ENCODE peak calls at places on chromosomes 7 and 10, in five cellular contexts. S is memory B cell; P is fibroblast of the conjunctiva; V is left lung; I is activated naive CD4-positive, alpha-beta T cell treated with anti-CD3 and anti-CD28 coated beads for 36 hours. L is an unnamed sample.

GRCh38 chr7:3461923-3462322 is 160.9 kb downstream of the SDK1 start:
- DNase-seq in P (no peak), S (no peak), V (no peak), I (peak), L (no peak)

GRCh38 chr10:123100030-123100762 is 35.6 kb upstream of the HMX3 start:
- DNase-seq in P (no peak), I (no peak), S (no peak), V (no peak), L (no peak)

GRCh38 chr10:62054408-62054807 is 152.9 kb downstream of the ARID5B start:
- DNase-seq in V (no peak), P (no peak), I (peak), S (no peak), L (no peak)

GRCh38 chr10:24951201-24952145 is 933 bp downstream of the PRTFDC1 start:
- DNase-seq in I (peak), V (no peak), S (no peak), P (no peak), L (peak)

GRCh38 chr7:151431281-151431767 is 8.6 kb downstream of the CRYGN start:
- DNase-seq in I (no peak), P (no peak), V (peak), S (no peak), L (no peak)

GRCh38 chr10:27383595-27384542 is 120.2 kb upstream of the RAB18 start:
- DNase-seq in I (no peak), P (no peak), S (no peak), V (no peak), L (peak)

GRCh38 chr7:37786741-37787569 is 61.4 kb upstream of the NME8 start:
- DNase-seq in V (no peak), S (no peak), P (no peak), I (no peak), L (no peak)

GRCh38 chr10:3652886-3653285 is 132.1 kb downstream of the KLF6 start:
- DNase-seq in S (no peak), P (no peak), V (no peak), I (peak), L (no peak)

GRCh38 chr7:46201966-46202365 is 280.9 kb upstream of the IGFBP3 start:
- DNase-seq in P (no peak), I (no peak), S (no peak), V (no peak), L (no peak)

GRCh38 chr7:139731802-139732470 is 45.9 kb downstream of the HIPK2 start:
- DNase-seq in V (peak), S (no peak), I (no peak), P (peak), L (peak)

GRCh38 chr7:41886257-41886905 is 183.5 kb upstream of the INHBA start:
- DNase-seq in V (peak), S (no peak), P (peak), I (peak), L (no peak)

GRCh38 chr7:87592300-87592699 is 8.4 kb downstream of the ABCB1 start:
- DNase-seq in S (no peak), P (no peak), I (no peak), V (no peak), L (no peak)

GRCh38 chr10:126504051-126504760 is 115.9 kb upstream of the ADAM12 start:
- DNase-seq in P (peak), I (no peak), S (no peak), V (no peak), L (peak)

GRCh38 chr7:5572439-5572838 is 148.8 kb upstream of the TNRC18 start:
- DNase-seq in P (no peak), S (no peak), I (no peak), V (no peak), L (no peak)

GRCh38 chr7:116097365-116098009 is 66.9 kb upstream of the TFEC start:
- DNase-seq in I (no peak), S (no peak), V (no peak), P (no peak), L (peak)

GRCh38 chr10:74380780-74381179 is 229.8 kb downstream of the ADK start:
- DNase-seq in V (no peak), P (no peak), S (no peak), I (no peak), L (no peak)

GRCh38 chr10:103921750-103922195 is 3.8 kb upstream of the STN1 start:
- DNase-seq in P (no peak), S (no peak), V (no peak), I (peak), L (no peak)

GRCh38 chr7:73971701-73972341 is 56.2 kb upstream of the ELN start:
- DNase-seq in S (no peak), V (no peak), I (no peak), P (no peak), L (peak)

GRCh38 chr7:69624842-69625637 is 26.8 kb downstream of the AUTS2 start:
- DNase-seq in P (no peak), V (no peak), I (no peak), S (no peak), L (no peak)

GRCh38 chr10:29501692-29502091 is 133.1 kb downstream of the SVIL start:
- DNase-seq in V (no peak), S (no peak), P (peak), I (no peak), L (no peak)

GRCh38 chr7:98315318-98315993 is 34.0 kb downstream of the BRI3 start:
- DNase-seq in V (no peak), I (no peak), P (no peak), S (no peak), L (no peak)

GRCh38 chr7:135970682-135971365 is 6.3 kb downstream of the MTPN start:
- DNase-seq in I (no peak), S (no peak), P (no peak), V (no peak), L (no peak)

GRCh38 chr7:28181921-28182517 is 1.4 kb upstream of the JAZF1 start:
- DNase-seq in V (no peak), I (no peak), P (no peak), S (no peak), L (no peak)

GRCh38 chr10:94493463-94493862 is 52.1 kb upstream of the HELLS start:
- DNase-seq in I (no peak), P (no peak), V (no peak), S (no peak), L (no peak)

GRCh38 chr10:117241541-117242462 is 888 bp downstream of the SLC18A2 start:
- DNase-seq in S (no peak), P (no peak), V (no peak), I (no peak), L (no peak)

GRCh38 chr10:23522345-23522744 is 83.5 kb downstream of the OTUD1 start:
- DNase-seq in P (no peak), I (no peak), V (no peak), S (no peak), L (no peak)

GRCh38 chr10:24374134-24374915 is 165.4 kb downstream of the KIAA1217 start:
- DNase-seq in V (no peak), I (no peak), S (no peak), P (peak), L (no peak)

GRCh38 chr10:95334793-95335120 is 44.0 kb upstream of the PDLIM1 start:
- DNase-seq in I (no peak), P (no peak), S (no peak), V (no peak), L (no peak)

GRCh38 chr10:33273295-33274002 is 61.0 kb downstream of the NRP1 start:
- DNase-seq in S (no peak), P (peak), I (no peak), V (peak), L (peak)

GRCh38 chr7:97342512-97342911 is 225.0 kb downstream of the SDHAF3 start:
- DNase-seq in V (no peak), P (no peak), I (no peak), S (no peak), L (peak)

GRCh38 chr10:45000764-45001381 is at the start of gene ZNF22:
- DNase-seq in V (peak), S (peak), P (peak), I (peak), L (peak)

GRCh38 chr7:5472432-5473315 is 49.0 kb upstream of the TNRC18 start:
- DNase-seq in V (no peak), S (no peak), I (peak), P (no peak), L (no peak)

GRCh38 chr7:101824440-101824839 is 7.0 kb downstream of the CUX1 start:
- DNase-seq in P (no peak), S (no peak), V (peak), I (no peak), L (no peak)